ENCODE peak calls at places on chromosomes 13 and 19, in eight cellular contexts. Y is cardiac muscle cell, N is globus pallidus, K is mammary epithelial cell, E is memory B cell, C is T-helper 2 cell, U is HTR-8/SVneo, O is ecto neural progenitor cell. I is an unnamed sample.

GRCh38 chr19:32457540-32457939 is 52.0 kb downstream of the DPY19L3 start:
- DNase-seq in Y (no peak), C (no peak), U (no peak), N (no peak), K (no peak), O (no peak), E (no peak), I (no peak)

GRCh38 chr19:46240693-46241092 is 11.2 kb downstream of the IGFL1 start:
- DNase-seq in C (no peak), O (no peak), U (no peak), N (no peak), E (no peak), K (no peak), Y (no peak), I (no peak)

GRCh38 chr13:21925720-21926119 is 254.8 kb downstream of the FGF9 start:
- DNase-seq in E (no peak), K (no peak), N (no peak), Y (no peak), C (no peak), O (no peak), U (no peak), I (no peak)

GRCh38 chr19:16702123-16702522 is 17.5 kb upstream of the NWD1 start:
- DNase-seq in N (no peak), K (peak), U (no peak), E (no peak), Y (peak), O (no peak), C (no peak), I (no peak)

GRCh38 chr19:32063601-32064000 is 281.8 kb upstream of the ZNF507 start:
- DNase-seq in C (no peak), K (no peak), O (no peak), Y (no peak), E (no peak), N (no peak), U (no peak), I (no peak)

GRCh38 chr13:112072531-112073244 is 5.7 kb downstream of the SOX1 start:
- DNase-seq in N (peak), E (no peak), K (no peak), Y (no peak), O (peak), U (no peak), C (no peak), I (no peak)

GRCh38 chr13:26772531-26772930 is 11.9 kb upstream of the GPR12 start:
- DNase-seq in U (no peak), N (no peak), E (no peak), C (no peak), K (no peak), Y (no peak), O (no peak), I (no peak)

GRCh38 chr19:45477713-45478453 is 10.1 kb downstream of the FOSB start:
- DNase-seq in K (no peak), N (no peak), U (no peak), C (peak), O (no peak), Y (no peak), E (peak), I (no peak)

GRCh38 chr13:60091573-60091972 is 72.2 kb downstream of the DIAPH3 start:
- DNase-seq in N (no peak), Y (no peak), C (no peak), K (no peak), O (no peak), E (no peak), U (no peak), I (no peak)

GRCh38 chr13:33483471-33483870 is 197.9 kb upstream of the STARD13 start:
- DNase-seq in C (no peak), O (no peak), E (no peak), Y (no peak), K (peak), N (no peak), U (peak), I (no peak)

GRCh38 chr19:46718157-46718933 is 1.4 kb upstream of the PRKD2 start:
- DNase-seq in U (no peak), C (peak), N (no peak), Y (peak), E (peak), O (no peak), K (no peak), I (no peak)

GRCh38 chr13:100214886-100215285 is 126.0 kb downstream of the PCCA start:
- DNase-seq in O (no peak), E (no peak), N (no peak), U (peak), C (no peak), K (peak), Y (peak), I (no peak)

GRCh38 chr19:54533476-54533875 is 30.8 kb downstream of the LAIR2 start:
- DNase-seq in N (no peak), O (no peak), C (no peak), E (no peak), U (no peak), Y (no peak), K (no peak), I (no peak)

I was measured in left lung.